ENCODE peak calls at places on chromosomes 12 and 14, in eight cellular contexts. C is lung, V is astrocyte of the spinal cord, D is sigmoid colon, L is PC-3, Q is tibial artery, Y is GM12878, R is mucosa of descending colon. Z is an unnamed sample.

GRCh38 chr12:110354172-110354780 is 49.2 kb downstream of the ANAPC7 start:
- DNase-seq in V (no peak), D (no peak), Q (no peak), L (no peak), R (no peak), C (no peak), Y (no peak), Z (peak)

GRCh38 chr12:122517877-122518276 is 8.9 kb downstream of the RSRC2 start:
- DNase-seq in R (no peak), Y (no peak), L (peak), C (no peak), Q (no peak), D (no peak), V (peak), Z (peak)

GRCh38 chr14:94648801-94649200 is 36.6 kb downstream of the SERPINA3 start:
- DNase-seq in Y (no peak), V (no peak), Q (no peak), D (no peak), L (no peak), R (no peak), C (no peak), Z (no peak)

GRCh38 chr12:115313929-115314328 is 630.0 kb upstream of the TBX3 start:
- DNase-seq in C (no peak), L (peak), Q (no peak), D (no peak), R (no peak), Y (no peak), V (peak), Z (peak)

GRCh38 chr12:131203666-131204415 is 250.1 kb downstream of the ADGRD1 start:
- DNase-seq in V (no peak), C (no peak), L (no peak), Q (peak), R (no peak), D (no peak), Y (no peak), Z (no peak)

GRCh38 chr12:74317078-74317581 is 220.5 kb upstream of the ATXN7L3B start:
- DNase-seq in Y (no peak), C (no peak), R (no peak), V (peak), Q (no peak), L (peak), D (no peak), Z (peak)

GRCh38 chr12:118098911-118099671 is 4.7 kb downstream of the VSIG10 start:
- DNase-seq in V (no peak), Q (no peak), L (no peak), R (peak), Y (no peak), C (no peak), D (no peak), Z (no peak)

GRCh38 chr12:131380961-131381705 is 329.8 kb upstream of the SFSWAP start:
- DNase-seq in V (no peak), R (no peak), Q (peak), Y (no peak), L (no peak), C (no peak), D (peak), Z (no peak)

GRCh38 chr12:32922546-32923297 is 26.1 kb upstream of the PKP2 start:
- DNase-seq in C (no peak), V (no peak), D (no peak), L (no peak), Y (no peak), Q (no peak), R (no peak), Z (no peak)

GRCh38 chr14:65819567-65819966 is 407.0 kb downstream of the FUT8 start:
- DNase-seq in C (no peak), Y (no peak), V (no peak), L (no peak), R (no peak), Q (no peak), D (no peak), Z (no peak)

GRCh38 chr14:103378042-103378854 is 7.0 kb upstream of the MARK3 start:
- DNase-seq in Y (no peak), Q (no peak), R (no peak), D (no peak), L (no peak), V (no peak), C (no peak), Z (no peak)

GRCh38 chr14:83463500-83464098 is 1929.9 kb upstream of the SEL1L start:
- DNase-seq in Y (no peak), Q (no peak), C (peak), R (no peak), V (peak), D (no peak), L (peak), Z (peak)
- TF ChIP-seq CTCF in Y (peak), Q (peak), C (peak), R (peak), V (peak), D (peak), L (peak), Z (peak)

GRCh38 chr14:21749306-21749868 is 75.8 kb upstream of the OR4E1 start:
- DNase-seq in Y (no peak), R (no peak), Q (no peak), L (no peak), C (no peak), D (no peak), V (no peak), Z (no peak)

DNA sequence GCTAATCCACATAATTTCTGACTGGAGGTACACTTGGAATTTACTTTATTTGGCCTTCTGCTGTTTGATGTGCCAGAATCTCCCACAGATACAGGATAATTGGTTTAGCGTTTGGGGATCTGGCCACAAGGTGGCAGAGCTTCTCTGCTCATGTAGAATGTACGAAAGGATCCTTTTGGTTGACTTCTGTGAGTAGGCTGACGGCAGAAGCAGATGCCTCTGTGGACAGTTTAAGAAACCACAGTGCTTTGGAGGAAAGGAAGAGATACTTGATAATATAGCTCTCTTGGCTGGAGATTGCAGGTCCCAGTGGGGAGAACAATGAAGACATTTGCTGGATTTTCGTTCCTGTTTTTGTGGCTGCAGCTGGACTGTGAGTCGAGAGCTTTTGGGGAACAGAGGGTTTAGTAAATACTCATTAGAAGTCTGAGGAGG is 75.3 kb upstream of the OR4E1 start:
- DNase-seq in L (peak), Q (no peak), V (peak), Y (no peak), C (no peak), D (no peak), R (peak), Z (peak)
- H3K4me3 ChIP-seq in L (no peak), Q (no peak), V (no peak), Y (no peak), C (no peak), D (no peak), R (no peak), Z (no peak)

DNA sequence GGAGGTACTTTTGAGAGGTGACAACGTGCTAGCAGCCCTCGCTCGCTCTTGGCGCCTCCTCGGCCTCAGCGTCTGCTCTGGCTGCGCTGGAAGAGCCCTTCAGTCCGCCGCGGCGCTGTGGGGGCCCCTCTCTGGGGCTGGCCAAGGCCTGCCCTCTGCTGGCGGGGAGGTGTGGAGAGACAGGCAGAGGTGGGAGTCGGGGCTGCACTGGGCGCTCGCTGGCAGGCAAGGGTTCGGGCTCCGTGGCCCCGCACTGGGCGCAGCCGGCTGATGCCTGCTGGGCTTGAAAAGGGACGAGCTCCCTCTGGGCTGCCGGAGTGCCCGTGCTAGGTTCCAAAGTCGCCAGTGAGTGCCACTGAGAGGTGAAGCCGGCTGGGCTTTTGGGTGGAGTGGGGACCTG is 580.0 kb downstream of the DIO2 start:
- DNase-seq in D (no peak), R (no peak), Y (no peak), Q (no peak), V (no peak), L (no peak), C (no peak), Z (no peak)
- TF ChIP-seq CTCF in D (no peak), R (no peak), Y (no peak), Q (no peak), V (no peak), L (no peak), C (no peak), Z (no peak)

GRCh38 chr14:85531594-85532391 is 1.8 kb downstream of the FLRT2 start:
- DNase-seq in V (peak), D (peak), Q (peak), L (no peak), R (peak), C (peak), Y (no peak), Z (peak)
- H3K4me3 ChIP-seq in V (peak), D (peak), Q (peak), L (no peak), R (no peak), C (peak), Y (no peak), Z (peak)

GRCh38 chr12:13992585-13992984 is 11.2 kb upstream of the GRIN2B start:
- DNase-seq in V (no peak), Q (no peak), Y (no peak), L (no peak), C (no peak), D (no peak), R (no peak), Z (no peak)
- TF ChIP-seq CTCF in V (no peak), Q (no peak), Y (no peak), L (no peak), C (no peak), D (no peak), R (no peak), Z (no peak)

GRCh38 chr12:15690320-15690719 is 98.9 kb downstream of the EPS8 start:
- DNase-seq in L (no peak), Q (no peak), R (no peak), C (no peak), Y (no peak), D (no peak), V (no peak), Z (no peak)

GRCh38 chr12:15687583-15687982 is 101.6 kb downstream of the EPS8 start:
- DNase-seq in C (no peak), L (no peak), Y (no peak), D (no peak), Q (no peak), V (no peak), R (no peak), Z (no peak)

GRCh38 chr12:15688838-15689237 is 100.3 kb downstream of the EPS8 start:
- DNase-seq in Y (no peak), V (peak), C (no peak), L (no peak), R (no peak), D (no peak), Q (no peak), Z (peak)

GRCh38 chr12:15689751-15690191 is 99.4 kb downstream of the EPS8 start:
- DNase-seq in C (no peak), R (no peak), D (no peak), Y (no peak), Q (no peak), L (peak), V (no peak), Z (peak)

GRCh38 chr12:15688202-15688736 is 100.9 kb downstream of the EPS8 start:
- DNase-seq in Y (no peak), C (peak), L (no peak), V (peak), D (peak), Q (peak), R (peak), Z (peak)
- H3K4me3 ChIP-seq in Y (no peak), C (no peak), L (no peak), V (peak), D (no peak), Q (peak), R (no peak), Z (peak)

GRCh38 chr12:20641127-20641526 is 54.0 kb upstream of the SLCO1C1 start:
- DNase-seq in C (no peak), V (no peak), Y (no peak), L (no peak), D (no peak), Q (no peak), R (no peak), Z (no peak)

GRCh38 chr12:20643822-20644221 is 51.3 kb upstream of the SLCO1C1 start:
- DNase-seq in R (no peak), Y (no peak), C (no peak), V (no peak), D (no peak), L (no peak), Q (no peak), Z (no peak)

DNA sequence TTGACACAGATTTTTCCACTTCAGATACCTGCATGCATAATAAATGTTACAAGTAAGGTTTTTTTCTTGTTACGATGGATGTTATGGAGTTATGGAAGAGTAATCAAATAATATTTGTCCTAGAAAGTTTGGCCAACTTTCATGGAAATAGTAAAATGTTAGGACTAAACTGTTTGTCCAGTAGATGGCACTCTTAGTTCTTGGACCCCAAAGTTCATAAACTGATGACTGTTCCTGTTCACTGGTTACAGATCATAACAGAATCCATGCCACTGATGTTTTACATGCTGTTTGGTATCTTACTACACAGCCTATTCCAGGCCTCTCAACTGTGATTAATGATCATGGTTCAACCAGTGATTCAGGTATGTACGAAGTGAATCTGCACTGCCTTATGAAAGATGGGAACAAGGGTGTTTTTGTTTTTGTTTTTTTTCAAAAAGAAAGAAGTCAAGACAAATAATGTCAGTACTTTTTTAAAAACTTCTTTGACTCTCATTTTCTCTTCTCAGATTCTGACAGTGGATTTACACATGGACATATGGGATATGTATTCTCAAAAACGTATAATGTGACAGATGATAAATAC is 48.8 kb upstream of the SLCO1C1 start:
- DNase-seq in Y (no peak), V (peak), L (peak), D (no peak), Q (no peak), C (no peak), R (no peak), Z (peak)
- TF ChIP-seq CTCF in Y (peak), V (peak), L (peak), D (peak), Q (peak), C (peak), R (no peak), Z (peak)

GRCh38 chr12:3753549-3754284 is 808 bp upstream of the CRACR2A start:
- DNase-seq in D (peak), Q (no peak), Y (no peak), C (no peak), L (no peak), V (no peak), R (peak), Z (peak)
- H3K4me3 ChIP-seq in D (no peak), Q (peak), Y (peak), C (no peak), L (no peak), V (no peak), R (no peak), Z (peak)

GRCh38 chr12:67069451-67070306 is 199.5 kb upstream of the CAND1 start:
- DNase-seq in R (peak), Q (peak), D (no peak), Y (no peak), L (peak), C (peak), V (peak), Z (no peak)

GRCh38 chr12:67068773-67069450 is 200.2 kb upstream of the CAND1 start:
- DNase-seq in L (peak), Y (no peak), C (no peak), Q (no peak), R (peak), D (peak), V (peak), Z (peak)

GRCh38 chr12:67068204-67068731 is 200.9 kb upstream of the CAND1 start:
- DNase-seq in V (no peak), L (peak), Y (no peak), C (no peak), R (no peak), D (no peak), Q (no peak), Z (no peak)

GRCh38 chr12:67070307-67070600 is 198.9 kb upstream of the CAND1 start:
- DNase-seq in L (no peak), Q (no peak), R (no peak), Y (no peak), C (no peak), V (no peak), D (no peak), Z (no peak)

GRCh38 chr12:67067453-67068203 is 201.5 kb upstream of the CAND1 start:
- DNase-seq in Y (no peak), V (no peak), D (no peak), C (no peak), L (peak), R (peak), Q (no peak), Z (no peak)
- TF ChIP-seq CTCF in Y (no peak), V (no peak), D (no peak), C (no peak), L (peak), R (no peak), Q (no peak), Z (no peak)